ENCODE peak calls at places on chromosomes 4 and X, in four cellular contexts. N is H1, I is K562, M is GM12878. Q is an unnamed sample.

GRCh38 chr4:2791518-2792395 is 1.1 kb upstream of the SH3BP2 start:
- DNase-seq in N (no peak), M (no peak), I (no peak), Q (no peak)

GRCh38 chr4:165915215-165915614 is 42.2 kb downstream of the TLL1 start:
- DNase-seq in M (no peak), N (no peak), I (no peak), Q (no peak)

GRCh38 chr4:25144870-25145481 is 15.3 kb downstream of the SEPSECS start:
- DNase-seq in M (no peak), I (peak; percentile 33), N (no peak), Q (no peak)

GRCh38 chrX:28022371-28022770 is 41.1 kb upstream of the DCAF8L1 start:
- DNase-seq in M (no peak), N (no peak), I (no peak), Q (no peak)

GRCh38 chr4:112031712-112032328 is 113.4 kb upstream of the FAM241A start:
- DNase-seq in M (peak; percentile 13), I (peak; percentile 58), N (no peak), Q (peak; percentile 25)

GRCh38 chr4:179151770-179152169 is 1709.5 kb upstream of the AGA start:
- DNase-seq in I (no peak), M (no peak), N (no peak), Q (no peak)

GRCh38 chr4:26218677-26219181 is 102.1 kb upstream of the RBPJ start:
- DNase-seq in M (peak; percentile 5), I (no peak), N (no peak), Q (no peak)

GRCh38 chr4:86441175-86441960 is 81.5 kb upstream of the MAPK10 start:
- DNase-seq in N (no peak), M (peak; percentile 16), I (no peak), Q (no peak)

GRCh38 chr4:145939856-145940255 is 1.2 kb upstream of the ZNF827 start:
- DNase-seq in N (no peak), M (no peak), I (no peak), Q (no peak)

GRCh38 chrX:134528936-134529335 is 69.0 kb downstream of the HPRT1 start:
- DNase-seq in M (no peak), N (no peak), I (no peak), Q (no peak)

GRCh38 chr4:24980064-24980690 is 50.6 kb downstream of the LGI2 start:
- DNase-seq in M (peak; percentile 19), N (peak; percentile 41), I (peak; percentile 65), Q (peak; percentile 33)

GRCh38 chr4:121551271-121551670 is 145.5 kb downstream of the ANXA5 start:
- DNase-seq in M (no peak), I (no peak), N (no peak), Q (no peak)

GRCh38 chr4:73922766-73923630 is 53.8 kb downstream of the CXCL1 start:
- DNase-seq in N (no peak), I (peak; percentile 36), M (no peak), Q (no peak)

GRCh38 chr4:6364146-6364545 is 94.5 kb downstream of the WFS1 start:
- DNase-seq in I (no peak), M (no peak), N (no peak), Q (no peak)

GRCh38 chrX:31128849-31129248 is 57.0 kb upstream of the FTHL17 start:
- DNase-seq in N (no peak), I (no peak), M (no peak), Q (no peak)

GRCh38 chr4:101227715-101228114 is 119.6 kb downstream of the PPP3CA start:
- DNase-seq in M (no peak), I (no peak), N (no peak), Q (no peak)

GRCh38 chr4:101229116-101229515 is 118.2 kb downstream of the PPP3CA start:
- DNase-seq in M (no peak), N (no peak), I (no peak), Q (no peak)

GRCh38 chr4:101236097-101236496 is 111.2 kb downstream of the PPP3CA start:
- DNase-seq in I (no peak), N (no peak), M (no peak), Q (no peak)

GRCh38 chr4:101230806-101231426 is 116.4 kb downstream of the PPP3CA start:
- DNase-seq in I (no peak), N (no peak), M (no peak), Q (no peak)

DNA sequence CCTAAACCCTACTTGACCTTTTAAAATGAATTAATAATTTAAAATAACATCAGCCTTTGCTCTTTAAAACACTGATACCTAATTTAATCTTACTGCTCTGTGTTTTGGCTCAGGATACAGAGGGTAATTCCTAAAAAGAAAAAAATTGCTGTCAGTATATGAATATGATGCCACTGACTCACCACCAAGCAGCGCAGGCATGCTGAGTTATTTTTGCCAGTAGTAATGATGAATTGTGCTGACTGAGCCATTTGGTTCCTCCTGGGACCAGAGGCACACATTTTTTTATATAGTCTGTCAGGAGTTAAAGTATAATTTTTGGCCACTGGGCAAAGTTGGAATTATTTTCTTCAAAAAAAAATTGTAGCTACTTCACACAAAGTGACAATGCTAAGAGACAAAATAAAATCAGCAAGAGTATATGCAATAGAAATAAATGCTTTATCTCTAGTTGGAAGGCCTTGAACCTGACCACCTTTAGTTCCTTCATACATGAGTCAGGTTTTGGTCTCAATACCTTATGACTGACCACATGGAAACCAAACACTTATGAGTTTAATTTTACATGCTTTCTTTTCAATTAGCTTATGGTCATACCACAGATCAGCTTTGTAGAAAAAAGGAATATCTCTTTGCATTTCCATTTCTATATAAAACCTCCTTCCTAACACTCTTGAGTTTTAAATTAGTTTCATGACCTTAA is 115.1 kb downstream of the PPP3CA start:
- DNase-seq in N (no peak), M (no peak), I (no peak), Q (no peak)
- TF ChIP-seq BRCA1 in N (no peak), M (no peak), I (no peak), Q (no peak)

GRCh38 chr4:128835498-128836222 is 26.2 kb downstream of the JADE1 start:
- DNase-seq in M (no peak), N (no peak), I (no peak), Q (no peak)

GRCh38 chr4:128827280-128827679 is 17.8 kb downstream of the JADE1 start:
- DNase-seq in M (no peak), I (no peak), N (no peak), Q (no peak)

GRCh38 chr4:128830906-128831525 is 21.5 kb downstream of the JADE1 start:
- DNase-seq in I (no peak), M (no peak), N (no peak), Q (no peak)

GRCh38 chr4:128832253-128832641 is 22.7 kb downstream of the JADE1 start:
- DNase-seq in I (no peak), N (no peak), M (no peak), Q (no peak)

DNA sequence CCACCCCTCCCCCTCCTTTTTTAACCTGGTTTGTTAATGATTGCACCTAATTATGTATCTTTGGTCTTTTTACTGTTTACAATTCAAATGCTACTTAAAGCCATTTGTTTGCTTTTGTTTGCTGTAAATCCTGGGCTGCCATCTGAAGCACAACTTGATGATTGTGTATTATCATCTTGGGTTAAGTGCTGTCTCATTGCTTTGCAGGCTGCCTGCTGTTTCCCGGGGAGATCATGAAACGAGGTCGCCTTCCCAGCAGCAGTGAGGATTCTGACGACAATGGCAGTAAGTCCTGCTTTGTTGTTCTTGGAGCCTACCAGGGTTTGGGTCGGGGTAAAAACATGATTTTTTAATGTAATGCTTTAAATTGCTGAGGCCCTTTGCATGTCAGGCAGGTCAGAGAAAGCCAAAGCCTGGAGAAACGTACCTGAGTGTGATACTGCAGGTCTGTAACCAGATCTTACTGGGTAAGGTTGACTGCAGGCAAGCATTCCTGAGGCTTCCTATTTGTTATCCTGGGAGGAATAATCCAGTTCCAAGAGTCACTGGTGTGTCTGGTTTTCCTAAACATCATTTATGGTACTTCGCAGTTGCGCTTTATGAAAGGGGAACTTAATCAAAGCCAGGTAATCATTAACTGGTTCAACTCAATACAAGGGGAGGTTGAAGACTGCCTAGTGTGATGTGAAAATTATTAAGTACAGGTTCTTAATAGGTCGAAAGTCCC is 22.2 kb downstream of the JADE1 start:
- DNase-seq in I (no peak), M (no peak), N (no peak), Q (peak; percentile 57)
- TF ChIP-seq POLR2AphosphoS5 in I (no peak), M (no peak), N (peak; percentile 63), Q (no peak)

GRCh38 chrX:3664921-3665320 is 48.5 kb downstream of the PRKX start:
- DNase-seq in N (no peak), M (no peak), I (no peak), Q (no peak)

GRCh38 chrX:3663576-3664290 is 49.7 kb downstream of the PRKX start:
- DNase-seq in M (no peak), N (no peak), I (no peak), Q (no peak)

GRCh38 chrX:3655181-3655580 is 58.3 kb downstream of the PRKX start:
- DNase-seq in M (no peak), N (no peak), I (no peak), Q (no peak)

DNA sequence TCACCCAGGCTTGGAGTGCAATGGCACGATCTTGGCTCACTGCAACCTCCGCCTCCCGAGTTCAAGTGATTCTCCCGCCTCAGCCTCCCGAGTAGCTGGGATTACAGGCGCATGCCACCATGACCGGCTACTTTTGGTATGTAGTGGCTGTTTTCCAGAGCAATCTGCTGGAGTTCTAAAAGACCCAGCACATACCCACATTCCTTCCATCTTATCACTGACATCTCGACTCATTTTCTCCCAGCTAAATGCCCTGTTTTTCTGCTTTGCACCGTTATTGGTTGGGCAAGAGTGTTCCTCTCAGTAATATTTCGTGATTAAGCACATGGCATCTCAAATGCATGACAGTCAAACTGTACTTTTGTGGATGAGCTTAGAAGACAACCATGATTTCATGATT is 53.7 kb downstream of the PRKX start:
- DNase-seq in I (no peak), M (no peak), N (no peak), Q (no peak)
- TF ChIP-seq BRCA1 in I (no peak), M (no peak), N (no peak), Q (no peak)

GRCh38 chr4:105145059-105145912 is 1.4 kb upstream of the TET2 start:
- DNase-seq in M (no peak), I (no peak), N (no peak), Q (no peak)

GRCh38 chr4:105146286-105147219 is at the start of gene TET2:
- DNase-seq in N (no peak), M (peak; percentile 74), I (peak; percentile 83), Q (peak; percentile 61)

GRCh38 chr4:105149771-105150170 is 3.1 kb downstream of the TET2 start:
- DNase-seq in N (no peak), M (no peak), I (no peak), Q (no peak)

GRCh38 chr4:105145913-105146285 is 777 bp upstream of the TET2 start:
- DNase-seq in I (no peak), N (no peak), M (no peak), Q (no peak)

DNA sequence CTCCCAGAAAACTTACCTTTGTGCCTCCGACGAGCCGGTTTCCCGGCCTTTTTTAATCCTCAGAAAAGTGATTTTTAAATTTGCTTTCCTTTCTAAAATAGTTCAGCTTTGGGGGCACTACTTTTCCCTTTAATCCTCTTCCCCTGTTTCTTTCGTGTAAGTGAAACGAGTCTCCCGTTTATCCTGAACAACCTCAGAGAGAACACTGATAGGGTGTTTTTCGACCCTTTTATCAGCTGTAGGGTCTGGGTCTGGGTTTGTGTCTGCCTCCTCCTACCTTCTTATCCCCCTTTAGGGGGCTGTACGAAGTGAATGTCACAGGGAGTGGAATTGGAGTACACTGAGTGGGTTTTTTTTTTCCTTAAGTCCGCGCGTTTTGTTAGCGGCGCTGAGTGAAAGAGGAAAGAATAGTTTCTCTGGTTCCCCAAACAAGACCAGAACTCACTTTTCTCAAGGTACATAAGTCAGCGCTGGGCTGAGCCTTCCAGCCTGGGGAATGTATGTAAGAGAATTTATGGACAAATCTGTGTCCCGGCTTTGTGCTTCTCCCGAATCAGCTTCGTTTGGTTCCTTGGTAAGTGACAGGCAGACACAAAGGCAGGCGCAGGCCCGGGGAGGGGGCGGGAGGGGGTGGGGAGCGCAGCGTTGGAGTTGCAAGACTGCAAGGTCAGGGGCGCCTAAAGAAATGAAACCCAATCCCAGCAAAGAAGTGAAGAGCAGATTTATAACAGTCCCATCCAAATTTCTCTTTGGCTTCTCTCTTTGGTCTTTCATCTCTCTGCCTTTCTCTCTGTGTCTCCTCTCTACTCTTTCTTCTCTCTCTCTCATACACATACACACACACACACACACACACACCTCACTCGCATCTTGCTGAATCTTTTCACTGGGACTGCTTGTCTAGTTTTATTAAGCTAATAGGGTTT is 813 bp downstream of the TET2 start:
- DNase-seq in I (peak; percentile 68), M (no peak), N (no peak), Q (peak; percentile 24)
- TF ChIP-seq POLR2AphosphoS5 in I (no peak), M (no peak), N (no peak), Q (no peak)